ENCODE peak calls at places on chromosomes 2 and 18, in eight cellular contexts. One of them, this sample, is unnamed.

GRCh38 chr2:96788393-96789244 is 27.4 kb upstream of the CNNM3 start:
- DNase-seq in GM12865: no peak
- DNase-seq in HL-60: no peak
- DNase-seq in lower lobe of right lung: no peak
- DNase-seq in endodermal cell: no peak
- DNase-seq in endothelial cell of umbilical vein: no peak
- DNase-seq in heart right ventricle: peak; percentile 78
- DNase-seq in fibroblast of mammary gland: peak; percentile 20
- DNase-seq in this sample: no peak

GRCh38 chr2:72602711-72603110 is 223.1 kb downstream of the EXOC6B start:
- DNase-seq in GM12865: no peak
- DNase-seq in HL-60: no peak
- DNase-seq in lower lobe of right lung: no peak
- DNase-seq in endodermal cell: no peak
- DNase-seq in endothelial cell of umbilical vein: no peak
- DNase-seq in heart right ventricle: no peak
- DNase-seq in fibroblast of mammary gland: no peak
- DNase-seq in this sample: no peak

GRCh38 chr18:78772369-78773302 is 207.0 kb upstream of the SALL3 start:
- DNase-seq in GM12865: no peak
- DNase-seq in HL-60: no peak
- DNase-seq in lower lobe of right lung: no peak
- DNase-seq in endodermal cell: no peak
- DNase-seq in endothelial cell of umbilical vein: no peak
- DNase-seq in heart right ventricle: no peak
- DNase-seq in fibroblast of mammary gland: no peak
- DNase-seq in this sample: no peak

GRCh38 chr18:10858477-10858876 is 290.9 kb downstream of the PIEZO2 start:
- DNase-seq in GM12865: no peak
- DNase-seq in HL-60: no peak
- DNase-seq in lower lobe of right lung: no peak
- DNase-seq in endodermal cell: no peak
- DNase-seq in endothelial cell of umbilical vein: no peak
- DNase-seq in heart right ventricle: no peak
- DNase-seq in fibroblast of mammary gland: no peak
- DNase-seq in this sample: no peak

GRCh38 chr2:241300000-241300399 is 15.5 kb downstream of the HDLBP start:
- DNase-seq in GM12865: no peak
- DNase-seq in HL-60: no peak
- DNase-seq in lower lobe of right lung: no peak
- DNase-seq in endodermal cell: no peak
- DNase-seq in endothelial cell of umbilical vein: no peak
- DNase-seq in heart right ventricle: no peak
- DNase-seq in fibroblast of mammary gland: no peak
- DNase-seq in this sample: no peak

GRCh38 chr2:102888514-102888913 is 126.7 kb downstream of the TMEM182 start:
- DNase-seq in GM12865: no peak
- DNase-seq in HL-60: no peak
- DNase-seq in lower lobe of right lung: no peak
- DNase-seq in endodermal cell: no peak
- DNase-seq in endothelial cell of umbilical vein: no peak
- DNase-seq in heart right ventricle: no peak
- DNase-seq in fibroblast of mammary gland: no peak
- DNase-seq in this sample: no peak

GRCh38 chr18:50986360-50987087 is 18.7 kb downstream of the ELAC1 start:
- DNase-seq in GM12865: no peak
- DNase-seq in HL-60: no peak
- DNase-seq in lower lobe of right lung: no peak
- DNase-seq in endodermal cell: no peak
- DNase-seq in endothelial cell of umbilical vein: no peak
- DNase-seq in heart right ventricle: no peak
- DNase-seq in fibroblast of mammary gland: peak; percentile 73
- DNase-seq in this sample: no peak

GRCh38 chr18:35019929-35020328 is 21.3 kb upstream of the MAPRE2 start:
- DNase-seq in GM12865: no peak
- DNase-seq in HL-60: no peak
- DNase-seq in lower lobe of right lung: no peak
- DNase-seq in endodermal cell: no peak
- DNase-seq in endothelial cell of umbilical vein: peak; percentile 33
- DNase-seq in heart right ventricle: no peak
- DNase-seq in fibroblast of mammary gland: no peak
- DNase-seq in this sample: no peak

GRCh38 chr2:86649119-86649947 is 25.7 kb upstream of the RNF103 start:
- DNase-seq in GM12865: no peak
- DNase-seq in HL-60: no peak
- DNase-seq in lower lobe of right lung: no peak
- DNase-seq in endodermal cell: no peak
- DNase-seq in endothelial cell of umbilical vein: no peak
- DNase-seq in heart right ventricle: no peak
- DNase-seq in fibroblast of mammary gland: no peak
- DNase-seq in this sample: no peak

GRCh38 chr2:75064691-75065396 is 106.4 kb downstream of the POLE4 start:
- DNase-seq in GM12865: peak; percentile 75
- DNase-seq in HL-60: peak; percentile 42
- DNase-seq in lower lobe of right lung: peak; percentile 71
- DNase-seq in endodermal cell: peak; percentile 94
- DNase-seq in endothelial cell of umbilical vein: peak; percentile 66
- DNase-seq in heart right ventricle: no peak
- DNase-seq in fibroblast of mammary gland: peak; percentile 51
- DNase-seq in this sample: peak; percentile 53

GRCh38 chr2:238596571-238597551 is 170.1 kb downstream of the ASB1 start:
- DNase-seq in GM12865: no peak
- DNase-seq in HL-60: no peak
- DNase-seq in lower lobe of right lung: no peak
- DNase-seq in endodermal cell: no peak
- DNase-seq in endothelial cell of umbilical vein: peak; percentile 93
- DNase-seq in heart right ventricle: peak; percentile 51
- DNase-seq in fibroblast of mammary gland: peak; percentile 98
- DNase-seq in this sample: no peak

GRCh38 chr2:180742809-180743208 is 237.6 kb upstream of the UBE2E3 start:
- DNase-seq in GM12865: no peak
- DNase-seq in HL-60: no peak
- DNase-seq in lower lobe of right lung: no peak
- DNase-seq in endodermal cell: no peak
- DNase-seq in endothelial cell of umbilical vein: peak; percentile 29
- DNase-seq in heart right ventricle: no peak
- DNase-seq in fibroblast of mammary gland: no peak
- DNase-seq in this sample: no peak

GRCh38 chr2:101518470-101519172 is 43.7 kb upstream of the RFX8 start:
- DNase-seq in GM12865: no peak
- DNase-seq in HL-60: no peak
- DNase-seq in lower lobe of right lung: no peak
- DNase-seq in endodermal cell: peak; percentile 83
- DNase-seq in endothelial cell of umbilical vein: peak; percentile 28
- DNase-seq in heart right ventricle: peak; percentile 66
- DNase-seq in fibroblast of mammary gland: peak; percentile 70
- DNase-seq in this sample: no peak

GRCh38 chr2:47422560-47422959 is 19.6 kb downstream of the MSH2 start:
- DNase-seq in GM12865: no peak
- DNase-seq in HL-60: no peak
- DNase-seq in lower lobe of right lung: no peak
- DNase-seq in endodermal cell: no peak
- DNase-seq in endothelial cell of umbilical vein: peak; percentile 13
- DNase-seq in heart right ventricle: no peak
- DNase-seq in fibroblast of mammary gland: peak; percentile 70
- DNase-seq in this sample: no peak

GRCh38 chr2:37344453-37345361 is at the start of gene QPCT:
- DNase-seq in GM12865: peak; percentile 19
- DNase-seq in HL-60: peak; percentile 36
- DNase-seq in lower lobe of right lung: peak; percentile 69
- DNase-seq in endodermal cell: peak; percentile 51
- DNase-seq in endothelial cell of umbilical vein: peak; percentile 39
- DNase-seq in heart right ventricle: peak; percentile 48
- DNase-seq in fibroblast of mammary gland: peak; percentile 40
- DNase-seq in this sample: peak; percentile 79

DNA sequence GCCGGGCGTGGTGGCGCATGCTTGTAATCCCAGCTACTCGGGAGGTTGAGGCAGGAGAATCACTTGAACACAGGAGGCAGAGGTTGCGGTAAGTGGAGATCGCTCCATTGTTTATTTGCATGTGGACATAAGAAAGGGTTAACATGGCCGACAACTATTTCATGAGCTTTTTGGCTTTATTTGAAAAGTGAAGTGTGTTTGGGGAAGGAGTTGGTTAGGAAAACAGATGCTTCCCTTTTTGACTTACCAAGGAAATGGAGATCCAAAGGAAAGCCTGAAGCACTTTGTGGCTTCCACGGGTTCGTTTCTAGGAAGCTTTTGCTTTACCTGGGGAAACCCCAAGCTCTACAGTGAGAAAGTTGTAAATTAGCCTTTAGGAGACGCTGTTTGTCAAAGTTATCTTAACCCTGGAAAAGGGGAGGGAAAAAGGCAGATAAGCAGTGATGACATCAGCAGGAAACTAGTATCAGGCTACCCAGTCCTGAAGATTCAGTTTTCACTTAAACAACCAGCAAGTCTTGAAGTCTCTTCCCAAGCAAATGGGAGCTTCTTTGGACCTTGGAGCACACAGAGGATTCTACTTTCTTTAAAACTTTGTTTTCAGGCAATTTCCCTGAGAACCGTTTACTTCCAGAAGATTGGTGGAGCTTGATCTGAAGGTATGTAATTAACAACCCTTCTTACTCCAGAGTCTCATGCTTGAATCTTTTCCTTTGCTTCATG is at the start of gene CASP10:
- DNase-seq in GM12865: peak; percentile 79
- DNase-seq in HL-60: peak; percentile 77
- DNase-seq in lower lobe of right lung: no peak
- DNase-seq in endodermal cell: peak; percentile 61
- DNase-seq in endothelial cell of umbilical vein: peak; percentile 95
- DNase-seq in heart right ventricle: no peak
- DNase-seq in fibroblast of mammary gland: peak; percentile 73
- DNase-seq in this sample: peak; percentile 70
- TF ChIP-seq CTCF in GM12865: peak; percentile 65
- TF ChIP-seq CTCF in HL-60: peak; percentile 77
- TF ChIP-seq CTCF in lower lobe of right lung: peak; percentile 55
- TF ChIP-seq CTCF in endodermal cell: peak; percentile 63
- TF ChIP-seq CTCF in endothelial cell of umbilical vein: peak; percentile 65
- TF ChIP-seq CTCF in heart right ventricle: peak; percentile 47
- TF ChIP-seq CTCF in fibroblast of mammary gland: peak; percentile 42
- TF ChIP-seq CTCF in this sample: no peak

GRCh38 chr2:99337931-99338580 is 867 bp downstream of the EIF5B start:
- DNase-seq in GM12865: peak; percentile 59
- DNase-seq in HL-60: peak; percentile 15
- DNase-seq in lower lobe of right lung: no peak
- DNase-seq in endodermal cell: no peak
- DNase-seq in endothelial cell of umbilical vein: peak; percentile 47
- DNase-seq in heart right ventricle: no peak
- DNase-seq in fibroblast of mammary gland: peak; percentile 30
- DNase-seq in this sample: peak; percentile 34
- TF ChIP-seq CTCF in GM12865: no peak
- TF ChIP-seq CTCF in HL-60: no peak
- TF ChIP-seq CTCF in lower lobe of right lung: no peak
- TF ChIP-seq CTCF in endodermal cell: no peak
- TF ChIP-seq CTCF in endothelial cell of umbilical vein: no peak
- TF ChIP-seq CTCF in heart right ventricle: no peak
- TF ChIP-seq CTCF in fibroblast of mammary gland: no peak
- TF ChIP-seq CTCF in this sample: no peak

GRCh38 chr2:30911327-30911726 is 104.1 kb upstream of the CAPN13 start:
- DNase-seq in GM12865: no peak
- DNase-seq in HL-60: no peak
- DNase-seq in lower lobe of right lung: no peak
- DNase-seq in endodermal cell: no peak
- DNase-seq in endothelial cell of umbilical vein: no peak
- DNase-seq in heart right ventricle: no peak
- DNase-seq in fibroblast of mammary gland: no peak
- DNase-seq in this sample: no peak

GRCh38 chr2:30910686-30911085 is 103.4 kb upstream of the CAPN13 start:
- DNase-seq in GM12865: no peak
- DNase-seq in HL-60: no peak
- DNase-seq in lower lobe of right lung: no peak
- DNase-seq in endodermal cell: no peak
- DNase-seq in endothelial cell of umbilical vein: no peak
- DNase-seq in heart right ventricle: no peak
- DNase-seq in fibroblast of mammary gland: no peak
- DNase-seq in this sample: no peak

GRCh38 chr2:30912056-30912455 is 104.8 kb upstream of the CAPN13 start:
- DNase-seq in GM12865: no peak
- DNase-seq in HL-60: no peak
- DNase-seq in lower lobe of right lung: no peak
- DNase-seq in endodermal cell: no peak
- DNase-seq in endothelial cell of umbilical vein: no peak
- DNase-seq in heart right ventricle: no peak
- DNase-seq in fibroblast of mammary gland: no peak
- DNase-seq in this sample: no peak

GRCh38 chr2:30914456-30914855 is 107.2 kb upstream of the CAPN13 start:
- DNase-seq in GM12865: no peak
- DNase-seq in HL-60: no peak
- DNase-seq in lower lobe of right lung: no peak
- DNase-seq in endodermal cell: no peak
- DNase-seq in endothelial cell of umbilical vein: no peak
- DNase-seq in heart right ventricle: no peak
- DNase-seq in fibroblast of mammary gland: no peak
- DNase-seq in this sample: no peak

GRCh38 chr2:30915485-30915884 is 108.2 kb upstream of the CAPN13 start:
- DNase-seq in GM12865: peak; percentile 21
- DNase-seq in HL-60: peak; percentile 39
- DNase-seq in lower lobe of right lung: peak; percentile 56
- DNase-seq in endodermal cell: peak; percentile 92
- DNase-seq in endothelial cell of umbilical vein: no peak
- DNase-seq in heart right ventricle: peak; percentile 27
- DNase-seq in fibroblast of mammary gland: no peak
- DNase-seq in this sample: no peak
- TF ChIP-seq CTCF in GM12865: peak; percentile 32
- TF ChIP-seq CTCF in HL-60: no peak
- TF ChIP-seq CTCF in lower lobe of right lung: peak; percentile 43
- TF ChIP-seq CTCF in endodermal cell: peak; percentile 90
- TF ChIP-seq CTCF in endothelial cell of umbilical vein: no peak
- TF ChIP-seq CTCF in heart right ventricle: peak; percentile 31
- TF ChIP-seq CTCF in fibroblast of mammary gland: no peak
- TF ChIP-seq CTCF in this sample: no peak

DNA sequence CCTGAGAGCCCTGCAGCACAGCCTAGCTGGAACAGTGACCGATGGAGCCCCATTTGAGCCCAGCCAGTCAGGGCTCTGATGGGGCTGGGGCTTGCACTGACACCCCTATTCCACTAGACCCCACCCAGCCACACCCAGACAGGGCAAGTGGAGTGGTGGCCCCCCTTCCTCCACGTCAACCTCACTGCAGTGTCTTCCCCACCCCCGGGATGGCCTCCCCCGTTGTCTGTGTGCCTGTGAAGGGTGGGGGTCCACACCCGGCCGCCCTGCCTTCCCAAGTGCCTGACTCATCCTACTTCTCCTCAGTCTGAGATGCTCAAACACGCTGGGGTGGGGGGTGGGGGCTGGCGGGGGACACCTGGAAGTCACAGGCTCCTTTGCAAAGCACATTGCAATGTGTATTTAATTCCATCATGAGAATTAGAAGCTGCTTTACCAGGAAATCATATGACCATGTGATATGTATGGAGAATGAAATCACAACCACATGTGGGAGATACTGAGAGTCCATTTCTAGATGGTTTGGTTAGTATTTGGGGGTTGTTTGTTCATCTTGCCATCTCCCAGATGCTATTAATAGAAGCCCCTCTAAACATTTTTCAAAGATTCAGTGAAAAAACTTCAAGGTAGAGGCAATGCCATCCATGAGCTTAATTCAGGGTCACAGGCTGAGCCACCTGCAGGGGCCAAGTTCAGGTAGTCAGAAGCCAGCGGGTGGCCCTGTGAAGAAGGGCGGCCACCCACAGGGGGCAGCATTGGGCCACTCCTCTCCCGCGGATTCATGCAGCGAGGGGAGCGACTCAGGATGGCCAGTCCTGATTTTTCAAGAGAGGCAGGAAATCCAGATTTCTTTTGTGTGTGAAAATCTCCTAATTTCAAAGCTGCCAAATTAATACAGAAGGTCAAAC is 22.7 kb upstream of the GMPPA start:
- DNase-seq in GM12865: peak; percentile 50
- DNase-seq in HL-60: peak; percentile 43
- DNase-seq in lower lobe of right lung: peak; percentile 75
- DNase-seq in endodermal cell: peak; percentile 96
- DNase-seq in endothelial cell of umbilical vein: peak; percentile 45
- DNase-seq in heart right ventricle: peak; percentile 66
- DNase-seq in fibroblast of mammary gland: peak; percentile 51
- DNase-seq in this sample: peak; percentile 85
- TF ChIP-seq CTCF in GM12865: peak; percentile 80
- TF ChIP-seq CTCF in HL-60: peak; percentile 69
- TF ChIP-seq CTCF in lower lobe of right lung: peak; percentile 86
- TF ChIP-seq CTCF in endodermal cell: peak; percentile 94
- TF ChIP-seq CTCF in endothelial cell of umbilical vein: peak; percentile 80
- TF ChIP-seq CTCF in heart right ventricle: peak; percentile 93
- TF ChIP-seq CTCF in fibroblast of mammary gland: peak; percentile 87
- TF ChIP-seq CTCF in this sample: peak; percentile 62